ENCODE peak calls at places on chromosomes 13 and 19, in four cellular contexts. N is heart left ventricle, M is cardiac muscle cell, F is psoas muscle. A is an unnamed sample.

GRCh38 chr13:92838786-92839185 is 387.8 kb upstream of the GPC6 start:
- DNase-seq in N (no peak), F (no peak), M (peak; percentile 89), A (no peak)

GRCh38 chr13:21014666-21015170 is 46.7 kb downstream of the LATS2 start:
- DNase-seq in F (peak; percentile 68), M (peak; percentile 79), N (peak; percentile 49), A (no peak)

GRCh38 chr13:21014139-21014665 is 47.2 kb downstream of the LATS2 start:
- DNase-seq in F (no peak), N (no peak), M (no peak), A (no peak)

GRCh38 chr13:74250738-74251190 is 116.6 kb upstream of the KLF12 start:
- DNase-seq in F (no peak), M (peak; percentile 27), N (no peak), A (no peak)

GRCh38 chr13:26896986-26897668 is 136.5 kb upstream of the GPR12 start:
- DNase-seq in F (no peak), N (no peak), M (no peak), A (no peak)

GRCh38 chr13:20993661-20994440 is 67.5 kb downstream of the LATS2 start:
- DNase-seq in F (no peak), M (peak; percentile 81), N (no peak), A (no peak)

GRCh38 chr13:103324641-103325040 is 258.4 kb upstream of the SLC10A2 start:
- DNase-seq in N (no peak), M (no peak), F (no peak), A (no peak)

GRCh38 chr13:27130223-27131015 is 41.2 kb downstream of the USP12 start:
- DNase-seq in M (peak; percentile 76), N (no peak), F (no peak), A (no peak)

GRCh38 chr13:90201198-90201597 is 1146.3 kb upstream of the MIR17HG start:
- DNase-seq in F (no peak), M (peak; percentile 40), N (no peak), A (no peak)

GRCh38 chr13:33817513-33817842 is 471 bp upstream of the RFC3 start:
- DNase-seq in N (no peak), M (peak; percentile 8), F (no peak), A (no peak)

GRCh38 chr13:101916758-101917474 is 464.4 kb downstream of the ITGBL1 start:
- DNase-seq in F (no peak), N (no peak), M (no peak), A (no peak)

GRCh38 chr19:45901432-45901903 is 945 bp downstream of the MYPOP start:
- DNase-seq in M (peak; percentile 67), F (peak; percentile 68), N (no peak), A (peak; percentile 85)

GRCh38 chr13:28488376-28489005 is 6.4 kb downstream of the FLT1 start:
- DNase-seq in M (no peak), F (no peak), N (no peak), A (no peak)

GRCh38 chr13:93752506-93752905 is 525.9 kb downstream of the GPC6 start:
- DNase-seq in N (no peak), F (no peak), M (no peak), A (no peak)

GRCh38 chr13:66657165-66657895 is 572.8 kb downstream of the PCDH9 start:
- DNase-seq in F (peak; percentile 69), M (peak; percentile 92), N (peak; percentile 23), A (no peak)

GRCh38 chr19:18422530-18423191 is 3.5 kb downstream of the SSBP4 start:
- DNase-seq in M (no peak), F (no peak), N (no peak), A (no peak)

GRCh38 chr19:6362024-6362344 is 653 bp downstream of the CLPP start:
- DNase-seq in M (peak; percentile 18), F (no peak), N (no peak), A (no peak)

GRCh38 chr13:100130092-100130491 is 41.2 kb downstream of the PCCA start:
- DNase-seq in N (peak; percentile 23), F (no peak), M (no peak), A (no peak)

GRCh38 chr19:45100202-45100600 is 7.2 kb downstream of the PPP1R37 start:
- DNase-seq in N (no peak), F (no peak), M (no peak), A (no peak)

GRCh38 chr19:57171551-57172081 is 4.3 kb upstream of the DUXA start:
- DNase-seq in N (peak; percentile 32), F (peak; percentile 39), M (peak; percentile 55), A (peak; percentile 85)

GRCh38 chr13:78603240-78603947 is at the start of gene POU4F1:
- DNase-seq in N (no peak), M (peak; percentile 32), F (peak; percentile 59), A (no peak)

GRCh38 chr13:44045179-44045562 is 165.5 kb downstream of the LACC1 start:
- DNase-seq in N (no peak), M (no peak), F (no peak), A (no peak)

GRCh38 chr19:13115936-13116281 is 631 bp downstream of the TRMT1 start:
- DNase-seq in N (no peak), M (no peak), F (no peak), A (no peak)

GRCh38 chr13:80473695-80474094 is 132.8 kb upstream of the SPRY2 start:
- DNase-seq in M (peak; percentile 54), F (no peak), N (no peak), A (no peak)

GRCh38 chr13:20461860-20462532 is 63.7 kb downstream of the CRYL1 start:
- DNase-seq in M (peak; percentile 48), F (no peak), N (peak; percentile 57), A (no peak)

GRCh38 chr19:56245062-56245740 is 27.3 kb upstream of the EDDM13 start:
- DNase-seq in N (no peak), F (no peak), M (no peak), A (no peak)

GRCh38 chr13:103883152-103883551 is 816.9 kb upstream of the SLC10A2 start:
- DNase-seq in N (peak; percentile 64), M (peak; percentile 95), F (peak; percentile 79), A (peak; percentile 90)

GRCh38 chr13:32443111-32443510 is 15.2 kb upstream of the N4BP2L1 start:
- DNase-seq in N (no peak), M (peak; percentile 17), F (no peak), A (no peak)

GRCh38 chr13:50715402-50716146 is 127.9 kb downstream of the DLEU7 start:
- DNase-seq in M (no peak), F (peak; percentile 27), N (peak; percentile 47), A (peak; percentile 86)

GRCh38 chr13:100394005-100394695 is 194.4 kb downstream of the GGACT start:
- DNase-seq in F (no peak), M (peak; percentile 61), N (no peak), A (no peak)

GRCh38 chr19:6459356-6460098 is at the start of gene SLC25A23:
- DNase-seq in M (peak; percentile 83), F (peak; percentile 68), N (peak; percentile 62), A (peak; percentile 82)

GRCh38 chr13:27962128-27962841 is 6.8 kb downstream of the CDX2 start:
- DNase-seq in F (no peak), M (no peak), N (no peak), A (no peak)

GRCh38 chr13:24861617-24862362 is 97.8 kb downstream of the RNF17 start:
- DNase-seq in M (no peak), F (no peak), N (no peak), A (no peak)

GRCh38 chr13:77349365-77349764 is 22.5 kb upstream of the MYCBP2 start:
- DNase-seq in F (no peak), N (no peak), M (no peak), A (no peak)

GRCh38 chr19:48896191-48896720 is 2.3 kb downstream of the TULP2 start:
- DNase-seq in F (peak; percentile 64), N (peak; percentile 71), M (peak; percentile 75), A (peak; percentile 69)

GRCh38 chr19:48899781-48900476 is at the start of gene NUCB1:
- DNase-seq in M (peak; percentile 100), N (peak; percentile 99), F (peak; percentile 100), A (peak; percentile 99)

GRCh38 chr19:48897181-48897580 is 1.4 kb downstream of the TULP2 start:
- DNase-seq in F (no peak), M (no peak), N (no peak), A (no peak)

GRCh38 chr19:48890551-48890950 is 8.0 kb downstream of the TULP2 start:
- DNase-seq in M (no peak), F (no peak), N (no peak), A (no peak)

GRCh38 chr19:48895226-48895625 is 3.3 kb downstream of the TULP2 start:
- DNase-seq in N (no peak), M (no peak), F (no peak), A (no peak)
- H3K27ac ChIP-seq in N (peak overlapping the region; percentile 18), M (no peak overlapping the region), F (no peak overlapping the region), A (no peak overlapping the region)

DNA sequence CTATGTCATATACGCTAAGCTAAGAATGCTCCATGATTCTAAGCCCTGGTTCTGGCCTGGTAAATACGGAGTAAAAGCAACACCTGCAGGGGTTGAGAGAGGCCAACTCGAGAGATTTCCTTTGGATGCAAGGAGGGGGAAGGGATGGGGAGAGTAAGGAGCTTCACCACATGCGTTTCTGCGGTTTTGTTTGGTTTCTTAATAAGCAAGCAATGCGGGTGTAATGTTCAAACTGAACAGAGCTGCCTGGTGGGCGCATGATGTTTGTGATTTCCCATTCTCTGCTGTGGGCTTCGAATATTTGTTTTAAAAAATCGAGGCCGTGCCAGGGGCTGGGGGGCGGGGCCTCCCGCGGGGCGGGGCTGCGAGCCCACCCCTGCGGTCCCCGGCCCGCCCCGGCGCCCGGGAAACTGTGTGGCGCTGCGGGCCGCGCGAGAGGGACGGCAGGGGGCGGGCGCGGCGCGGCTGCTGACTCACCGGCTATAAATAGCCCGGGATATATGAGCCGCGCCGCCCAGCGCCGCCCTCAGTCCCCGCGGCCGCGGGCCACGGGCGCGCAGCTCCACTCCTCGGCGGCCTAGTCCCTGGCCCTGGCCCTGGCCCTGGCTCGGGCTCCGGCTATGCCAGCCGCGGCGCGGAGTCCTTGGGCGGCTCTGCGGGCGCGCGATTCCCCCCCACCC is 5.1 kb downstream of the BBC3 start:
- DNase-seq in M (peak; percentile 93), N (peak; percentile 90), F (peak; percentile 89), A (peak; percentile 91)
- H3K4me3 ChIP-seq in M (peak overlapping the region; percentile 51), N (peak overlapping the region; percentile 79), F (peak overlapping the region; percentile 99), A (peak overlapping the region; percentile 41)

DNA sequence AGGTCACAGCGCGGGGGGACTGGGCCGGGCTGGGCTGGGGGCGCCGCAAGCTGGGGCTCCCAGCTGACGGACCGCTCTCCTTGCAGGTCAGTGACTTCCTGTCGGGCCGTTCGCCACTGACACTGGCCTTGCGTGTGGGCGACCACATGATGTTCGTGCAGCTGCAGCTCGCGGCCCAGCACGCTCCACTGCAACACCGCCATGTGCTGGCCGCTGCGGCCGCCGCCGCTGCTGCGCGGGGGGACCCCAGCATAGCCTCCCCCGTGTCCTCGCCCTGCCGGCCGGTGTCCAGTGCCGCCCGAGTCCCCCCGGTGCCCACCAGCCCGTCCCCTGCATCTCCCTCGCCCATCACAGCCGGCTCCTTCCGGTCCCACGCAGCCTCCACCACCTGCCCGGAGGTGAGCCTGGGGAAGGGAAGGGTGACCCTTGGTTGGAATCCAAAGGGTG is 5.7 kb downstream of the MIDN start:
- DNase-seq in F (peak; percentile 67), M (no peak), N (peak; percentile 70), A (no peak)
- H3K36me3 ChIP-seq in F (peaks cover 13% of the 10 kb centered on the region), M (peaks cover 44% of the 10 kb centered on the region), N (peaks cover 42% of the 10 kb centered on the region), A (peaks cover 6% of the 10 kb centered on the region)

GRCh38 chr13:51731759-51732158 is 72.2 kb downstream of the DHRS12 start:
- DNase-seq in F (no peak), N (no peak), M (peak; percentile 82), A (no peak)

GRCh38 chr13:51728972-51729371 is 75.0 kb downstream of the DHRS12 start:
- DNase-seq in N (no peak), M (peak; percentile 91), F (no peak), A (no peak)

GRCh38 chr13:51729853-51730553 is 74.0 kb downstream of the DHRS12 start:
- DNase-seq in F (peak; percentile 69), N (no peak), M (peak; percentile 88), A (peak; percentile 76)

GRCh38 chr13:51728275-51728673 is 75.7 kb downstream of the DHRS12 start:
- DNase-seq in M (no peak), N (no peak), F (no peak), A (no peak)

GRCh38 chr13:51730927-51731326 is 73.0 kb downstream of the DHRS12 start:
- DNase-seq in N (no peak), M (no peak), F (no peak), A (no peak)
- H3K27ac ChIP-seq in N (no peak overlapping the region), M (no peak overlapping the region), F (no peak overlapping the region), A (peak overlapping the region; percentile 89)